ENCODE peak calls at places on chromosomes 5 and 9, in nine cellular contexts. D is SK-N-SH, M is WERI-Rb-1, T is AG10803, P is GM12865, U is A673, L is endodermal cell, R is sigmoid colon, G is epithelial cell of proximal tubule. O is an unnamed sample.

GRCh38 chr5:105885266-105885665 is 1785.5 kb downstream of the EFNA5 start:
- DNase-seq in R (no peak), T (no peak), P (no peak), L (no peak), M (no peak), D (no peak), U (no peak), G (no peak), O (peak)

GRCh38 chr5:61732376-61732775 is 400.3 kb downstream of the ZSWIM6 start:
- DNase-seq in T (no peak), P (no peak), U (no peak), R (no peak), M (no peak), G (no peak), D (no peak), L (no peak), O (no peak)

GRCh38 chr9:32698706-32699277 is 63.3 kb upstream of the TAF1L start:
- DNase-seq in T (no peak), D (no peak), L (no peak), U (no peak), G (no peak), M (no peak), R (no peak), P (no peak), O (no peak)

GRCh38 chr5:134003957-134004625 is 684 bp downstream of the VDAC1 start:
- DNase-seq in T (peak), L (peak), R (peak), M (peak), D (peak), U (peak), P (peak), G (no peak), O (no peak)

GRCh38 chr5:126503602-126504104 is 80.4 kb downstream of the GRAMD2B start:
- DNase-seq in P (no peak), U (no peak), G (peak), T (peak), R (peak), M (no peak), D (no peak), L (no peak), O (no peak)

GRCh38 chr5:66454186-66455078 is 141.8 kb upstream of the MAST4 start:
- DNase-seq in D (no peak), P (no peak), L (no peak), U (no peak), G (no peak), R (no peak), T (peak), M (no peak), O (no peak)

GRCh38 chr9:31210982-31211570 is 1173.4 kb upstream of the ACO1 start:
- DNase-seq in R (no peak), M (peak), U (no peak), L (peak), P (no peak), D (no peak), T (no peak), G (no peak), O (peak)

GRCh38 chr9:4674783-4675182 is 4.6 kb upstream of the CDC37L1 start:
- DNase-seq in M (no peak), R (no peak), L (no peak), U (no peak), P (no peak), G (peak), D (no peak), T (peak), O (no peak)

GRCh38 chr9:27209034-27209433 is 87.9 kb downstream of the EQTN start:
- DNase-seq in G (no peak), M (no peak), L (no peak), D (no peak), U (no peak), T (no peak), P (no peak), R (no peak), O (no peak)

GRCh38 chr5:162768962-162769464 is 668.4 kb upstream of the CCNG1 start:
- DNase-seq in U (no peak), R (no peak), T (no peak), L (no peak), D (no peak), M (no peak), P (peak), G (no peak), O (peak)

GRCh38 chr9:125650271-125650737 is 56.7 kb downstream of the MAPKAP1 start:
- DNase-seq in L (no peak), M (no peak), U (no peak), D (no peak), R (no peak), G (no peak), P (peak), T (peak), O (no peak)

GRCh38 chr5:59598547-59598874 is 295.0 kb downstream of the PDE4D start:
- DNase-seq in M (no peak), T (no peak), R (no peak), P (peak), G (no peak), L (no peak), D (no peak), U (no peak), O (no peak)

GRCh38 chr5:137733011-137733410 is 2.9 kb downstream of the KLHL3 start:
- DNase-seq in M (no peak), P (no peak), D (no peak), U (no peak), L (peak), R (no peak), T (no peak), G (no peak), O (no peak)

GRCh38 chr5:137731201-137731600 is 4.7 kb downstream of the KLHL3 start:
- DNase-seq in D (no peak), G (no peak), P (no peak), L (no peak), R (no peak), U (no peak), T (peak), M (no peak), O (no peak)

GRCh38 chr5:137734962-137735530 is 843 bp downstream of the KLHL3 start:
- DNase-seq in P (no peak), T (peak), U (no peak), L (peak), R (peak), D (peak), M (peak), G (no peak), O (no peak)

GRCh38 chr5:137735531-137736284 is at the start of gene KLHL3:
- DNase-seq in G (no peak), T (peak), R (no peak), U (no peak), D (peak), P (peak), L (peak), M (peak), O (no peak)

DNA sequence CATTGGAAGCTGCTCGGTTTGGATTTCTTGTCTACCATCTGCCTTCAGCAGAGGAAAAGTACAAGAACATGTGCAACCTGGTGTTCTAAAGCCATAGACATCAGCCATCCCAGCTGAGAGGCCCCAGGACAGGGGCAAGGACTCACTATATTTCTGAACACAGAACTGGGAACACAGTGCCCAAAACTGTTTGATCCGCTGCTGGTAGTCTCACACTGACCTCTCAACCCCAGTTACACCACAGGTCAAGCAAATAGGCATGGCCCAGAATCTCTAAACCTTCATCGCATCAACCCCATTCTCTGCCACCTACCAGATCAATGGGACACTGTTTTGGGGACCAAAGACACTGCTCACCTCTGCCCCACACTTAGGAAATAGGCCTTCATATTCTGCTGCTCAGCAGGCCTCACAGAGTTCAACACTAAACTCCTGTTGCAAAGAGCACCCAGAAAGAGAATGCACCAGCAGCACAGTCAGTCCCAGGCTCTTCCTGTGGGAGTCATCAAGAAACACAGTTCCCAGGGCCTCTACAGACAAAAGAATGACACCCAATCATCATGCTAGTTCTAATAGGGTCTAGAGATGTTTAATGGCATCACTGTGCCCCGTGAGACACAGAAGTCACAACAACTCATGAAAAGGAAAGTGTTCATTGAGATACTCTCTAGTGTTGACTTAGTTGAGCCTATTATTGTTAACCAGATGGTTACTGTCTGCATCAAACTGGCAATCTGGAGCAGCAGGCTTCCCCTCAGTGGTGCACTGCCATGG is 1.8 kb downstream of the KLHL3 start:
- DNase-seq in P (no peak), M (no peak), T (peak), G (no peak), R (no peak), L (peak), D (no peak), U (no peak), O (no peak)
- H3K4me3 ChIP-seq in P (no peak), M (no peak), T (no peak), G (no peak), R (no peak), L (peak), D (no peak), U (no peak), O (peak)

GRCh38 chr5:102583663-102584062 is 84.9 kb upstream of the SLCO6A1 start:
- DNase-seq in G (no peak), D (peak), L (no peak), T (peak), P (peak), R (no peak), M (peak), U (peak), O (no peak)
- TF ChIP-seq CTCF in G (peak), D (peak), L (peak), T (peak), P (no peak), R (peak), M (no peak), U (peak), O (peak)

GRCh38 chr5:151158287-151158661 is 695 bp upstream of the ANXA6 start:
- DNase-seq in U (no peak), M (peak), P (peak), G (no peak), R (no peak), L (peak), T (no peak), D (no peak), O (no peak)
- H3K4me3 ChIP-seq in U (peak), M (peak), P (peak), G (peak), R (peak), L (peak), T (peak), D (peak), O (peak)

DNA sequence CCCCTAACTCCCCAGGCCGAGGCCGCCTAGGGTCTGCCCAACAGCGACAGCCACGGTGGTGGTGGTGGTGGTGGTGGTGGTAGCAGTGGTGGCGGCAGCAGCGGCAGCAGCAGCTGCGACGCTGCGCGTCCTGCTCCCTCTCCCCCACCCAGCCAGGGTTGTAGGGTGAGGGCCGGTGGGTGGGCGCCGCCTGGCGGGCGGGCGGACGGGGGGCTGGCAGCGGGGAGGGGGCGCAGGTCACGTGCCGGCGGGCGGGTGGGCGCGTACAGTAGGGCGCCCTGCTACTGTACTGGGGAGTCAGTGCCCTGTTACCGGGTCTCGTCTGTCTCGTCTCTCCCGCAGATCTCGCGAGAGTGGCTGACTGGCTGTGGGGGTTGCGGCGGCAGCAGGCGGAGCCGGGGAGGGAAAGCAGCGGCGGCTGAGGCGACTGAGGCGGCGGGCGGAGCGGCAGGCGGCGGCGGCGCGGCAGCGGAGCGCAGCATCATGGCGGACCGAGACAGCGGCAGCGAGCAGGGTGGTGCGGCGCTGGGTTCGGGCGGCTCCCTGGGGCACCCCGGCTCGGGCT is at the start of gene PURA:
- DNase-seq in L (peak), G (no peak), P (peak), U (peak), R (peak), D (peak), T (peak), M (peak), O (peak)
- TF ChIP-seq CTCF in L (peak), G (peak), P (peak), U (peak), R (no peak), D (no peak), T (no peak), M (no peak), O (no peak)

O was measured in retinal pigment epithelial cell.